ENCODE peak calls at places on chromosomes 2 and 18, in ten cellular contexts. X is COLO829, S is amniotic stem cell, I is M059J, Q is NCI-H2171 treated with DMSO at 0.1 percent for 48 hours, D is cardiac muscle cell, K is HFF-Myc, J is head of caudate nucleus, H is IMR-90, N is EH. Y is an unnamed sample.

GRCh38 chr18:79439201-79440023 is 43.7 kb downstream of the NFATC1 start:
- DNase-seq in X (no peak), S (no peak), I (peak), Q (no peak), D (peak), K (peak), J (no peak), H (peak), N (peak), Y (no peak)

GRCh38 chr2:27078267-27079194 is at the start of gene EMILIN1:
- DNase-seq in X (no peak), S (peak), I (peak), Q (no peak), D (peak), K (peak), J (peak), H (peak), N (peak), Y (no peak)

GRCh38 chr2:44120428-44120827 is 48.2 kb upstream of the PPM1B start:
- DNase-seq in X (peak), S (peak), I (peak), Q (no peak), D (peak), K (peak), J (no peak), H (peak), N (peak), Y (peak)

GRCh38 chr2:152611458-152612231 is 105.6 kb downstream of the PRPF40A start:
- DNase-seq in X (no peak), S (no peak), I (peak), Q (no peak), D (peak), K (peak), J (no peak), H (peak), N (peak), Y (peak)

GRCh38 chr2:70987386-70987785 is 7.3 kb downstream of the TEX261 start:
- DNase-seq in X (no peak), S (no peak), I (no peak), Q (no peak), D (no peak), K (no peak), J (no peak), H (no peak), N (no peak), Y (no peak)

GRCh38 chr2:172102159-172102857 is 392 bp downstream of the DLX2 start:
- DNase-seq in X (peak), S (peak), I (peak), Q (peak), D (no peak), K (no peak), J (peak), H (peak), N (peak), Y (no peak)

GRCh38 chr2:84280873-84281272 is 178.2 kb downstream of the SUCLG1 start:
- DNase-seq in X (no peak), S (no peak), I (no peak), Q (no peak), D (no peak), K (no peak), J (no peak), H (no peak), N (no peak), Y (no peak)

GRCh38 chr2:157808421-157808820 is 67.7 kb downstream of the ACVR1 start:
- DNase-seq in X (no peak), S (no peak), I (no peak), Q (no peak), D (no peak), K (no peak), J (no peak), H (no peak), N (no peak), Y (no peak)

GRCh38 chr2:10770956-10771750 is 41.4 kb downstream of the PDIA6 start:
- DNase-seq in X (no peak), S (no peak), I (no peak), Q (no peak), D (no peak), K (no peak), J (peak), H (no peak), N (no peak), Y (no peak)